ENCODE peak calls at places on chromosome 3, in four cellular contexts. K is heart left ventricle; R is CD8-positive, alpha-beta T cell; H is NB4. O is an unnamed sample.
A peak's percentile ranks its signal among the peaks of the same experiment; 100 is the strongest.

GRCh38 chr3:106088270-106088669 is 219.5 kb upstream of the CBLB start:
- DNase-seq in K (no peak), R (no peak), H (no peak), O (no peak)

GRCh38 chr3:185837409-185837808 is 12.6 kb upstream of the IGF2BP2 start:
- DNase-seq in K (no peak), R (no peak), H (no peak), O (no peak)

GRCh38 chr3:73292241-73292640 is 230.8 kb downstream of the EBLN2 start:
- DNase-seq in K (no peak), R (no peak), H (no peak), O (no peak)

GRCh38 chr3:52787672-52788625 is 6.6 kb upstream of the ITIH3 start:
- DNase-seq in K (peak; percentile 32), R (no peak), H (no peak), O (no peak)

GRCh38 chr3:32817561-32818430 is at the start of gene TRIM71:
- DNase-seq in K (no peak), R (no peak), H (peak; percentile 78), O (peak; percentile 75)

GRCh38 chr3:41301548-41301947 is 102.2 kb downstream of the CTNNB1 start:
- DNase-seq in K (no peak), R (no peak), H (no peak), O (no peak)

GRCh38 chr3:58608648-58609047 is 31.5 kb upstream of the FAM107A start:
- DNase-seq in K (no peak), R (no peak), H (no peak), O (no peak)

GRCh38 chr3:47780727-47781325 is 867 bp downstream of the SMARCC1 start:
- DNase-seq in K (no peak), R (no peak), H (no peak), O (no peak)

GRCh38 chr3:43013743-43014155 is 34.6 kb downstream of the GASK1A start:
- DNase-seq in K (no peak), R (no peak), H (no peak), O (no peak)

GRCh38 chr3:68059628-68060027 is 405.2 kb upstream of the SUCLG2 start:
- DNase-seq in K (no peak), R (no peak), H (no peak), O (no peak)

GRCh38 chr3:186208328-186208989 is 99.6 kb upstream of the ETV5 start:
- DNase-seq in K (no peak), R (no peak), H (peak; percentile 17), O (no peak)

GRCh38 chr3:139267300-139268246 is 76.2 kb upstream of the MRPS22 start:
- DNase-seq in K (no peak), R (no peak), H (no peak), O (no peak)

GRCh38 chr3:139935071-139935865 is at the start of gene CLSTN2:
- DNase-seq in K (peak; percentile 81), R (no peak), H (no peak), O (peak; percentile 70)

GRCh38 chr3:133949438-133949837 is 53.8 kb upstream of the RAB6B start:
- DNase-seq in K (no peak), R (no peak), H (no peak), O (no peak)

GRCh38 chr3:39809181-39809994 is at the start of gene MYRIP:
- DNase-seq in K (peak; percentile 70), R (no peak), H (peak; percentile 41), O (peak; percentile 91)

GRCh38 chr3:151192545-151192944 is 10.5 kb downstream of the GPR171 start:
- DNase-seq in K (no peak), R (no peak), H (no peak), O (no peak)

GRCh38 chr3:130828931-130829574 is 64.8 kb upstream of the ATP2C1 start:
- DNase-seq in K (no peak), R (no peak), H (no peak), O (no peak)

GRCh38 chr3:121786485-121786884 is 36.9 kb upstream of the GOLGB1 start:
- DNase-seq in K (no peak), R (no peak), H (no peak), O (no peak)

GRCh38 chr3:72255736-72256559 is 471.0 kb upstream of the PROK2 start:
- DNase-seq in K (no peak), R (no peak), H (no peak), O (peak; percentile 77)

GRCh38 chr3:71175722-71176365 is 407.7 kb downstream of the FOXP1 start:
- DNase-seq in K (no peak), R (no peak), H (no peak), O (no peak)

GRCh38 chr3:52859686-52860423 is 25.0 kb upstream of the MUSTN1 start:
- DNase-seq in K (no peak), R (no peak), H (no peak), O (no peak)

GRCh38 chr3:124621498-124621897 is 108.8 kb upstream of the UMPS start:
- DNase-seq in K (no peak), R (no peak), H (no peak), O (no peak)

GRCh38 chr3:27677554-27677953 is 44.6 kb downstream of the EOMES start:
- DNase-seq in K (no peak), R (no peak), H (no peak), O (no peak)

GRCh38 chr3:121481116-121481895 is 64.5 kb downstream of the POLQ start:
- DNase-seq in K (no peak), R (no peak), H (no peak), O (no peak)

GRCh38 chr3:13077431-13078157 is 4.4 kb upstream of the IQSEC1 start:
- DNase-seq in K (peak; percentile 77), R (no peak), H (no peak), O (no peak)

GRCh38 chr3:11592460-11593298 is 51.0 kb downstream of the VGLL4 start:
- DNase-seq in K (no peak), R (no peak), H (no peak), O (no peak)

GRCh38 chr3:192417012-192417411 is 310.3 kb downstream of the FGF12 start:
- DNase-seq in K (no peak), R (no peak), H (no peak), O (no peak)

GRCh38 chr3:183844606-183845005 is 19.2 kb upstream of the MAP6D1 start:
- DNase-seq in K (no peak), R (no peak), H (no peak), O (no peak)

GRCh38 chr3:188649521-188649920 is 495.6 kb downstream of the LPP start:
- DNase-seq in K (no peak), R (no peak), H (no peak), O (no peak)

GRCh38 chr3:173096140-173096539 is 44.9 kb downstream of the SPATA16 start:
- DNase-seq in K (no peak), R (no peak), H (no peak), O (no peak)

GRCh38 chr3:158520433-158520832 is 50.6 kb upstream of the MLF1 start:
- DNase-seq in K (no peak), R (no peak), H (no peak), O (no peak)

GRCh38 chr3:58531956-58532355 is 5.0 kb downstream of the ACOX2 start:
- DNase-seq in K (no peak), R (no peak), H (peak; percentile 42), O (no peak)

GRCh38 chr3:53252105-53252946 is 3.5 kb downstream of the TKT start:
- DNase-seq in K (no peak), R (no peak), H (peak; percentile 79), O (no peak)

GRCh38 chr3:10010546-10011465 is 15.4 kb upstream of the FANCD2 start:
- DNase-seq in K (peak; percentile 99), R (peak; percentile 72), H (peak; percentile 90), O (peak; percentile 99)

GRCh38 chr3:96814581-96815567 is at the start of gene EPHA6:
- DNase-seq in K (peak; percentile 28), R (no peak), H (no peak), O (no peak)

GRCh38 chr3:3610581-3611298 is 188.5 kb upstream of the LRRN1 start:
- DNase-seq in K (no peak), R (no peak), H (no peak), O (no peak)

DNA sequence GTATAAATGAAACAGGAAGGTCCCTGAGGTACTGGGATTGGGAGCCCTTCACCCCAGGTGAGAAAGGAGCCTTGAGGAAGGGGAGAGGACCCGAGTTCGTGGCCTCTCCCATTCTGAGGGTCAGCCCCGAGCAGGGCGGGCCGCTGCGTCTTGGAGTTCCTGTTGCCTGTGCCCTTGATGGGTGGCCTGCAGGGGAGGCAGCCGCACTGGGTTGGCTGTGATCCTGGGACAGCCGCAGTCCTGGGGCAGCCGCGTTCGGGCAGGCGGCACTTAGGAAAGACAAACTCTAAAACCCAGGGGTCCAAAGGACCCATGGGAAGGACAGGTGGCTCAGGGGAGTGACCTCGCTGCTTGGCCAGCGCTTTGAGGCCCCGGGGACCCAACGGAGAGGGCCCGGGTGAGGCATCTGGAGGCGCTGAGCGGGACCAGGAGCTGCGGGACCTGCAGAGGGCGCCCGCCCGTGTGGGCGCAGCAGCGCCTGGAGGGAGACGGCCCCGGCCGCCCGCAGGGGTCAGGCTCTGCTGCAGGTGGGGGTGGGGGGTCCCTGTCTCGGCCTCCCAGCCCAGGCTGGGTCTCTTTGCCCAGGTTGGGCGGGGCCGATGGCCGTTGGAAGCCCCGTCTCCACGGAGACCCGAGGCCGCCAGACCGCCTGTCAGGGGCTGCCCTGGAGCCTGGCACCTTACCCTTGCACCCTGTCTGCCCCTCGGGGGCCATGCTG is 65.1 kb downstream of the HMCES start:
- DNase-seq in K (no peak), R (peak; percentile 12), H (peak; percentile 25), O (peak; percentile 78)
- H3K4me3 ChIP-seq in K (peak overlapping the region; percentile 38), R (peak overlapping the region; percentile 21), H (no peak overlapping the region), O (peak overlapping the region; percentile 16)

GRCh38 chr3:55458398-55458797 is 28.7 kb downstream of the WNT5A start:
- DNase-seq in K (no peak), R (no peak), H (peak; percentile 1), O (no peak)

GRCh38 chr3:55454611-55455010 is 32.5 kb downstream of the WNT5A start:
- DNase-seq in K (no peak), R (no peak), H (no peak), O (no peak)

GRCh38 chr3:55455915-55456314 is 31.2 kb downstream of the WNT5A start:
- DNase-seq in K (no peak), R (no peak), H (no peak), O (no peak)

GRCh38 chr3:55461896-55462295 is 25.2 kb downstream of the WNT5A start:
- DNase-seq in K (no peak), R (no peak), H (no peak), O (no peak)

GRCh38 chr3:55459838-55460237 is 27.3 kb downstream of the WNT5A start:
- DNase-seq in K (no peak), R (no peak), H (no peak), O (no peak)
- H3K4me3 ChIP-seq in K (no peak overlapping the region), R (no peak overlapping the region), H (no peak overlapping the region), O (no peak overlapping the region)

DNA sequence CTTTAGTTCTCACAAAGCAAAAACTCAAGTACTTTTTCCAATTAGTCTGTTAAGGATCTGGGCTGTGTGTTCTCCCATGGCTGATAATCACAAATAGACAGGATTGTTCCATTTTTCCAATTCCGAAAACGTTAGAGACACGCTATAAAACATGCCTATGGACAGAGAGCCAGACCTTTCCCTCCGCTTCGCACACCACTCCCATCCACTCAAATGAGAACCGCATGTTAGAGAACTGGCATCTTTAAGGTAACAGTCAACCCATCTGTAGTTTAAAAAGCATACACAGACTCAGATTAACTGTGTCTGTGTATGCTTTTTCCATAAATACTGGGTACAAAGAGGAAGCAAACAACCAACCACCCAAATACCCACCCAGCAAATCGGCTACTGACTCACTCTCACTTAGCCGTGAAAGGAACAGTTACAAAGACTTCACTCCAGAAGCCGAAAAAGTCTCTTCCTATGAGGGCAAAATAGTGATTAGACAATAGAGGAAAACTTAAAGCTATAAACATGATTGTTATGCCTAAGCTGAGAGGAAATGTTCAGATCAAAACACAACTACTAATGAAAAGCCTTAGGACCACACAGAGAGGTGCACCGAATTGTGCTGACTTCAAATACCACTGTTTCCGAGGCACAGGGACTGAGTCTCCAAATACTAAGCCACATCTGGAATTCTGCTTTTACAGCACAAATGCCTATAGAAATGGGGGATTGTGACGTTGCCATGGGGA is 36.1 kb downstream of the IL17RD start:
- DNase-seq in K (no peak), R (no peak), H (no peak), O (no peak)
- H3K4me3 ChIP-seq in K (no peak overlapping the region), R (no peak overlapping the region), H (no peak overlapping the region), O (no peak overlapping the region)

GRCh38 chr3:46205286-46205960 is 2.7 kb downstream of the CCR1 start:
- DNase-seq in K (no peak), R (no peak), H (no peak), O (no peak)
- H3K4me3 ChIP-seq in K (peak overlapping the region; percentile 49), R (no peak overlapping the region), H (no peak overlapping the region), O (peak overlapping the region; percentile 43)

O was measured in upper lobe of right lung.